ENCODE peak calls at places on chromosomes 16 and 17, in five cellular contexts. One of them, this sample, is unnamed.

GRCh38 chr17:28948873-28949184 is 2.5 kb downstream of the PHF12 start:
- DNase-seq in NCI-H2081: no peak
- DNase-seq in T-helper 1 cell: no peak
- DNase-seq in substantia nigra: no peak
- DNase-seq in iPS DF 19.7: no peak
- DNase-seq in this sample: no peak

GRCh38 chr17:67477687-67478086 is 100.6 kb downstream of the PITPNC1 start:
- DNase-seq in NCI-H2081: no peak
- DNase-seq in T-helper 1 cell: no peak
- DNase-seq in substantia nigra: no peak
- DNase-seq in iPS DF 19.7: no peak
- DNase-seq in this sample: no peak

GRCh38 chr17:39867084-39867890 is 715 bp upstream of the ZPBP2 start:
- DNase-seq in T-helper 1 cell: peak
- DNase-seq in iPS DF 19.7: no peak
- DNase-seq in NCI-H2081: no peak
- DNase-seq in substantia nigra: no peak
- DNase-seq in this sample: no peak

GRCh38 chr17:7380321-7380720 is 568 bp upstream of the TNK1 start:
- DNase-seq in substantia nigra: no peak
- DNase-seq in NCI-H2081: peak
- DNase-seq in iPS DF 19.7: no peak
- DNase-seq in T-helper 1 cell: no peak
- DNase-seq in this sample: no peak

GRCh38 chr17:51298508-51299371 is 38.4 kb downstream of the UTP18 start:
- DNase-seq in T-helper 1 cell: no peak
- DNase-seq in substantia nigra: no peak
- DNase-seq in NCI-H2081: peak
- DNase-seq in iPS DF 19.7: no peak
- DNase-seq in this sample: peak

GRCh38 chr17:5562172-5562571 is 22.1 kb downstream of the NLRP1 start:
- DNase-seq in NCI-H2081: no peak
- DNase-seq in T-helper 1 cell: no peak
- DNase-seq in iPS DF 19.7: no peak
- DNase-seq in substantia nigra: no peak
- DNase-seq in this sample: no peak

GRCh38 chr17:6539871-6540270 is 16.5 kb downstream of the PITPNM3 start:
- DNase-seq in NCI-H2081: no peak
- DNase-seq in substantia nigra: no peak
- DNase-seq in T-helper 1 cell: no peak
- DNase-seq in iPS DF 19.7: no peak
- DNase-seq in this sample: no peak

GRCh38 chr17:20253323-20253722 is 214.0 kb downstream of the LGALS9B start:
- DNase-seq in T-helper 1 cell: no peak
- DNase-seq in NCI-H2081: no peak
- DNase-seq in substantia nigra: no peak
- DNase-seq in iPS DF 19.7: no peak
- DNase-seq in this sample: no peak

GRCh38 chr17:78748048-78748729 is 33.9 kb downstream of the CYTH1 start:
- DNase-seq in iPS DF 19.7: no peak
- DNase-seq in T-helper 1 cell: no peak
- DNase-seq in NCI-H2081: no peak
- DNase-seq in substantia nigra: no peak
- DNase-seq in this sample: no peak

GRCh38 chr16:47849736-47850135 is 306.1 kb downstream of the ABCC12 start:
- DNase-seq in NCI-H2081: no peak
- DNase-seq in iPS DF 19.7: no peak
- DNase-seq in substantia nigra: no peak
- DNase-seq in T-helper 1 cell: no peak
- DNase-seq in this sample: no peak

GRCh38 chr17:6862822-6863221 is 31.3 kb upstream of the TEKT1 start:
- DNase-seq in NCI-H2081: no peak
- DNase-seq in iPS DF 19.7: no peak
- DNase-seq in T-helper 1 cell: no peak
- DNase-seq in substantia nigra: no peak
- DNase-seq in this sample: no peak

GRCh38 chr17:59762022-59762825 is 54.8 kb downstream of the VMP1 start:
- DNase-seq in iPS DF 19.7: no peak
- DNase-seq in NCI-H2081: no peak
- DNase-seq in T-helper 1 cell: no peak
- DNase-seq in substantia nigra: no peak
- DNase-seq in this sample: no peak

This sample was measured in iPS DF 6.9.